ENCODE peak calls at places on chromosomes 2 and 18, in four cellular contexts. X is GM03348, O is iPS-NIHi11, F is GM23338. J is an unnamed sample.

GRCh38 chr2:149690825-149691224 is 103.2 kb upstream of the MMADHC start:
- DNase-seq in X (peak; percentile 24), O (no peak), F (no peak), J (no peak)

GRCh38 chr2:99404039-99404799 is 67.0 kb downstream of the EIF5B start:
- DNase-seq in X (no peak), O (peak; percentile 48), F (peak; percentile 21), J (no peak)

GRCh38 chr2:152385718-152386117 is 50.7 kb downstream of the FMNL2 start:
- DNase-seq in X (no peak), O (no peak), F (no peak), J (no peak)

GRCh38 chr2:162317910-162318279 is 589 bp downstream of the IFIH1 start:
- DNase-seq in X (peak; percentile 44), O (no peak), F (peak; percentile 32), J (peak; percentile 39)

GRCh38 chr2:133607679-133608078 is 39.4 kb upstream of the NCKAP5 start:
- DNase-seq in X (no peak), O (no peak), F (no peak), J (no peak)

GRCh38 chr18:31973929-31974546 is 31.1 kb upstream of the TRAPPC8 start:
- DNase-seq in X (no peak), O (no peak), F (peak; percentile 37), J (no peak)

GRCh38 chr2:133802366-133802765 is 234.1 kb upstream of the NCKAP5 start:
- DNase-seq in X (no peak), O (no peak), F (no peak), J (no peak)

GRCh38 chr2:208285853-208286252 is 19.8 kb downstream of the PIKFYVE start:
- DNase-seq in X (no peak), O (no peak), F (no peak), J (no peak)

GRCh38 chr2:239544141-239544800 is 143.5 kb upstream of the HDAC4 start:
- DNase-seq in X (peak; percentile 41), O (no peak), F (no peak), J (no peak)

GRCh38 chr18:10453885-10454772 is at the start of gene APCDD1:
- DNase-seq in X (no peak), O (peak; percentile 88), F (peak; percentile 73), J (no peak)

GRCh38 chr2:130798472-130799221 is 38.1 kb upstream of the ARHGEF4 start:
- DNase-seq in X (no peak), O (peak; percentile 71), F (peak; percentile 74), J (no peak)

GRCh38 chr2:131041402-131042160 is 51.7 kb downstream of the FAM168B start:
- DNase-seq in X (no peak), O (no peak), F (no peak), J (no peak)

GRCh38 chr2:102592601-102593000 is 26.8 kb upstream of the SLC9A2 start:
- DNase-seq in X (no peak), O (no peak), F (peak; percentile 59), J (no peak)

GRCh38 chr2:33180915-33181314 is 234.2 kb downstream of the LTBP1 start:
- DNase-seq in X (no peak), O (no peak), F (no peak), J (no peak)

GRCh38 chr2:134252092-134252775 is 1.6 kb upstream of the MGAT5 start:
- DNase-seq in X (peak; percentile 13), O (no peak), F (no peak), J (no peak)

GRCh38 chr18:2409906-2410305 is 161.4 kb downstream of the METTL4 start:
- DNase-seq in X (no peak), O (no peak), F (no peak), J (no peak)

GRCh38 chr2:68196120-68196716 is 38.5 kb downstream of the PNO1 start:
- DNase-seq in X (peak; percentile 33), O (no peak), F (peak; percentile 55), J (no peak)

GRCh38 chr18:8341481-8342230 is 267.6 kb upstream of the RAB12 start:
- DNase-seq in X (peak; percentile 69), O (no peak), F (peak; percentile 20), J (no peak)

GRCh38 chr2:46091004-46091403 is 206.2 kb upstream of the EPAS1 start:
- DNase-seq in X (no peak), O (peak; percentile 41), F (peak; percentile 32), J (no peak)

GRCh38 chr18:22385718-22386117 is 32.0 kb downstream of the CTAGE1 start:
- DNase-seq in X (peak; percentile 86), O (no peak), F (no peak), J (no peak)

GRCh38 chr18:30889582-30890301 is 152.8 kb downstream of the DSC3 start:
- DNase-seq in X (peak; percentile 5), O (peak; percentile 35), F (peak; percentile 75), J (no peak)

GRCh38 chr2:60957643-60958042 is 59.9 kb upstream of the PEX13 start:
- DNase-seq in X (no peak), O (no peak), F (no peak), J (no peak)

J was measured in NCI-H2107.